ENCODE peak calls at places on chromosomes 12 and 14, in ten cellular contexts. E is ascending aorta, M is astrocyte of the spinal cord, J is B cell, G is tibial artery, A is testis, W is right lobe of liver, Q is heart right ventricle, Y is GM10248, L is lower leg skin. C is an unnamed sample.

GRCh38 chr14:47044841-47045240 is 393.3 kb upstream of the RPL10L start:
- DNase-seq in J (no peak), G (no peak), Q (no peak), W (no peak), E (no peak), Y (no peak), A (no peak), M (peak; percentile 3), L (no peak), C (no peak)

GRCh38 chr14:63899953-63900352 is 47.1 kb downstream of the SYNE2 start:
- DNase-seq in A (no peak), G (no peak), M (no peak), E (no peak), L (no peak), Y (no peak), W (no peak), J (no peak), Q (no peak), C (no peak)

GRCh38 chr12:115932073-115932472 is 345.4 kb downstream of the MED13L start:
- DNase-seq in Q (no peak), L (peak; percentile 36), Y (no peak), A (no peak), M (no peak), J (no peak), E (no peak), G (no peak), W (no peak), C (no peak)

GRCh38 chr12:75878382-75878720 is 153.2 kb downstream of the PHLDA1 start:
- DNase-seq in M (peak; percentile 55), G (no peak), L (no peak), A (peak; percentile 18), Q (no peak), Y (no peak), W (no peak), J (no peak), E (no peak), C (no peak)

GRCh38 chr12:76018111-76018510 is 13.5 kb downstream of the PHLDA1 start:
- DNase-seq in J (no peak), M (peak; percentile 66), G (no peak), L (no peak), W (no peak), A (no peak), Y (no peak), Q (no peak), E (no peak), C (no peak)

GRCh38 chr14:68622856-68623255 is 170.0 kb downstream of the ZFP36L1 start:
- DNase-seq in Q (no peak), G (no peak), L (peak; percentile 34), J (no peak), M (no peak), Y (no peak), A (no peak), E (no peak), W (no peak), C (no peak)

GRCh38 chr12:118359541-118359915 is 13.2 kb downstream of the TAOK3 start:
- DNase-seq in E (no peak), Q (no peak), J (peak; percentile 36), A (no peak), W (no peak), L (no peak), Y (peak; percentile 36), G (no peak), M (no peak), C (peak; percentile 42)

GRCh38 chr12:21662122-21662792 is 4.6 kb upstream of the LDHB start:
- DNase-seq in W (no peak), Q (no peak), E (no peak), Y (no peak), J (no peak), M (no peak), G (no peak), L (no peak), A (peak; percentile 78), C (no peak)

GRCh38 chr12:65067383-65067782 is 53.7 kb downstream of the WIF1 start:
- DNase-seq in A (no peak), E (no peak), W (no peak), Y (no peak), Q (no peak), M (no peak), J (no peak), G (no peak), L (no peak), C (no peak)
- TF ChIP-seq CTCF in A (no peak), E (no peak), W (no peak), Y (no peak), Q (no peak), M (no peak), J (no peak), G (no peak), L (no peak), C (no peak)

GRCh38 chr14:92459479-92460421 is 53.8 kb upstream of the RIN3 start:
- DNase-seq in M (no peak), W (no peak), G (no peak), L (peak; percentile 84), E (no peak), J (no peak), Y (no peak), A (peak; percentile 9), Q (peak; percentile 42), C (no peak)

GRCh38 chr14:92461891-92462290 is 51.7 kb upstream of the RIN3 start:
- DNase-seq in E (no peak), A (peak; percentile 9), G (no peak), J (no peak), M (no peak), Y (no peak), Q (no peak), W (no peak), L (peak; percentile 40), C (no peak)

GRCh38 chr14:92462568-92462967 is 51.0 kb upstream of the RIN3 start:
- DNase-seq in Y (no peak), E (no peak), W (no peak), Q (no peak), G (no peak), L (peak; percentile 28), A (peak; percentile 0), M (no peak), J (no peak), C (no peak)

GRCh38 chr14:92460541-92460915 is 53.1 kb upstream of the RIN3 start:
- DNase-seq in L (no peak), J (no peak), E (no peak), G (no peak), M (no peak), Q (no peak), A (peak; percentile 6), W (no peak), Y (no peak), C (no peak)

DNA sequence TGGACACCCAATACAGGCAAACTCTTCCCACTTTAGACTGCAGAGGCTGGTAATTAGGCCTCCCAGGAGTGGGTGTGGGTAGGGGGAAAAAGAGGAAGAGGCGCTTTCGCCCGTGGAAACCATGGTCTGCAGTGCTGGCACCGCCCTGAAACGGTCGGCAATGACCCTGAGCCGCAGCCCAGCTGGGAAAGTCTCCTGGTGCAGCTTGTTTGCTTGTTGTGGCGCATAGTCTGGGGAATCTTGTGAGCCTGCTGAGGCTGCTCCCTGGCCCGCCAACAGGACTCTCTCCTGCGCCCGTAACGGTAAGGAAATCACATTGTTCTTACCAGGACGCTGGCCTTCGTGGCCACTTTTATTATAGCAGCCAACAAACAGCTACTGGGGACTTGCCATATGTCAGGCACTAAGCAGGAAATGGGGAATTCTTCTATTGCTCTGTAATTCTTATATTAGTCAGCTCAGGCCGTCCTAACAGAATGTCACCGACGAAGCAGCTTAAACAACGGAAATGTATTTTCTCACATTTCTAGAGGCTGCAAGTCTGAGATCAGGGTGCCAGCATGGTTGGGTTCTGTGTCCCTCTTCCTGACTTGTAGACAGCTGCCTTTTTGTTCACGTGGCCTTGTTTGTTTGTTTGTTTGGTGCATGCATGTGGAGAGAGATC is 52.5 kb upstream of the RIN3 start:
- DNase-seq in L (peak; percentile 83), Y (no peak), M (peak; percentile 65), E (no peak), W (no peak), A (peak; percentile 17), Q (peak; percentile 39), G (no peak), J (no peak), C (peak; percentile 69)
- TF ChIP-seq CTCF in L (no peak), Y (no peak), M (no peak), E (no peak), W (no peak), A (no peak), Q (no peak), G (no peak), J (no peak), C (no peak)

GRCh38 chr12:71139153-71139735 is 18.6 kb downstream of the TSPAN8 start:
- DNase-seq in E (no peak), J (no peak), Q (no peak), A (no peak), L (no peak), Y (no peak), W (no peak), M (no peak), G (no peak), C (no peak)

GRCh38 chr12:71135812-71136176 is 22.0 kb downstream of the TSPAN8 start:
- DNase-seq in J (no peak), E (no peak), W (no peak), Q (no peak), Y (no peak), A (no peak), M (no peak), L (no peak), G (no peak), C (no peak)

GRCh38 chr12:71135077-71135811 is 22.6 kb downstream of the TSPAN8 start:
- DNase-seq in Q (no peak), A (no peak), G (no peak), L (no peak), E (no peak), Y (no peak), M (no peak), J (no peak), W (no peak), C (no peak)

GRCh38 chr12:71141270-71141948 is 16.4 kb downstream of the TSPAN8 start:
- DNase-seq in Q (no peak), L (no peak), J (no peak), M (no peak), E (no peak), W (no peak), Y (no peak), A (no peak), G (no peak), C (no peak)

GRCh38 chr12:71138011-71138410 is 19.8 kb downstream of the TSPAN8 start:
- DNase-seq in Q (no peak), W (no peak), A (no peak), J (no peak), Y (no peak), G (no peak), L (no peak), M (no peak), E (no peak), C (no peak)
- TF ChIP-seq CTCF in Q (no peak), W (no peak), A (no peak), J (no peak), Y (no peak), G (no peak), L (no peak), M (no peak), E (no peak), C (no peak)

GRCh38 chr12:12331244-12331771 is 18.7 kb downstream of the MANSC1 start:
- DNase-seq in L (peak; percentile 81), A (no peak), E (no peak), Y (no peak), W (no peak), G (no peak), M (no peak), Q (no peak), J (no peak), C (no peak)

GRCh38 chr12:12331896-12332295 is 18.1 kb downstream of the MANSC1 start:
- DNase-seq in W (no peak), J (no peak), E (no peak), A (no peak), Y (no peak), L (peak; percentile 29), G (no peak), Q (no peak), M (no peak), C (no peak)

GRCh38 chr12:12326262-12326661 is 23.8 kb downstream of the MANSC1 start:
- DNase-seq in M (no peak), J (no peak), A (no peak), W (no peak), E (no peak), G (no peak), Q (no peak), Y (no peak), L (no peak), C (no peak)

GRCh38 chr12:12323606-12324005 is 26.4 kb downstream of the MANSC1 start:
- DNase-seq in G (no peak), J (no peak), Q (no peak), Y (no peak), L (no peak), W (no peak), M (no peak), E (no peak), A (no peak), C (no peak)

DNA sequence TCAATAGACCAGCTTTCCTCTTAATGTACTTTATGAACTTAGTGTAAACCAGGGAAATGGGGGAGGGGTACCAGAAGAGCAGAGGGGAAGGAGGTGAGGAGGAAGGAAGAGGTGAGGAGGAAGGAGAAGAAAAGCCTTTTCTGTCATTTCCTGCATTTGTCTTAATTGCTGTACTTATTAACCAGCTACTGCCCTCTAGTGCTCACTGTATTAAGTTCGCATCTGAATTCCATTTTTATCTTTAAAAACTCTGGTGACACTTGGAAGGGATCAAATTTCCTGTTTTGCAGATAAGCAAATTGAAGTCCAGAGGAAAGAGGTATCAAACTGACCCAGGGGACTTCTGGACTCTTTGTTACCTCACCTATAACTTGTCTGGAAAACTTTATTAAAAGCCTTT is 22.2 kb downstream of the MANSC1 start:
- DNase-seq in J (peak; percentile 51), Y (peak; percentile 65), Q (no peak), M (peak; percentile 68), L (no peak), E (no peak), W (no peak), G (no peak), A (no peak), C (peak; percentile 71)
- TF ChIP-seq CTCF in J (peak; percentile 77), Y (peak; percentile 74), Q (peak; percentile 81), M (peak; percentile 60), L (no peak), E (peak; percentile 64), W (peak; percentile 82), G (peak; percentile 69), A (peak; percentile 50), C (peak; percentile 68)

C was measured in GM13976.